ENCODE peak calls at places on chromosomes 7 and 10, in six cellular contexts. V is BE2C, G is neural progenitor cell, X is upper lobe of right lung, M is IMR-90, A is heart left ventricle. N is an unnamed sample. For H3K27me3, the result is how much of the 10 kb centered on the place peaks cover.

GRCh38 chr10:482036-482435 is 207.4 kb downstream of the DIP2C start:
- DNase-seq in V (no peak), A (no peak), M (no peak), G (no peak), X (peak), N (no peak)

GRCh38 chr7:47326220-47326619 is 255.7 kb downstream of the TNS3 start:
- DNase-seq in G (peak), M (peak), V (no peak), A (no peak), X (no peak), N (peak)

GRCh38 chr7:157684157-157684595 is 347.4 kb downstream of the DNAJB6 start:
- DNase-seq in V (no peak), G (peak), A (no peak), M (no peak), X (peak), N (no peak)

GRCh38 chr7:154598405-154598804 is 404.5 kb downstream of the PAXIP1 start:
- DNase-seq in X (no peak), M (no peak), V (no peak), G (no peak), A (no peak), N (no peak)

GRCh38 chr10:74093530-74094164 is 57.0 kb downstream of the AP3M1 start:
- DNase-seq in G (no peak), M (no peak), A (no peak), V (no peak), X (no peak), N (no peak)

GRCh38 chr7:132655071-132655761 is 78.9 kb upstream of the PLXNA4 start:
- DNase-seq in M (no peak), A (peak), X (no peak), G (peak), V (no peak), N (no peak)

GRCh38 chr7:70027864-70028263 is 429.6 kb downstream of the AUTS2 start:
- DNase-seq in M (no peak), A (no peak), X (no peak), G (no peak), V (no peak), N (no peak)

GRCh38 chr10:110553905-110554304 is 13.6 kb upstream of the SMC3 start:
- DNase-seq in A (no peak), X (no peak), M (no peak), G (peak), V (no peak), N (no peak)

GRCh38 chr10:15169555-15170407 is 1.3 kb upstream of the NMT2 start:
- DNase-seq in G (peak), X (no peak), M (no peak), A (no peak), V (no peak), N (no peak)

GRCh38 chr7:54112568-54112967 is 429.6 kb upstream of the VSTM2A start:
- DNase-seq in G (no peak), A (no peak), X (no peak), M (no peak), V (no peak), N (no peak)

GRCh38 chr7:66330961-66331360 is 125.8 kb downstream of the TPST1 start:
- DNase-seq in X (no peak), M (peak), V (peak), A (peak), G (no peak), N (no peak)

GRCh38 chr10:91389636-91390512 is 20.3 kb upstream of the HECTD2 start:
- DNase-seq in A (no peak), X (no peak), G (peak), V (no peak), M (peak), N (peak)

GRCh38 chr7:108653526-108653925 is 83.9 kb downstream of the DNAJB9 start:
- DNase-seq in M (no peak), A (no peak), G (no peak), X (no peak), V (no peak), N (peak)

GRCh38 chr10:70337201-70337651 is 45.2 kb downstream of the LRRC20 start:
- DNase-seq in X (no peak), M (peak), G (peak), V (no peak), A (no peak), N (no peak)

DNA sequence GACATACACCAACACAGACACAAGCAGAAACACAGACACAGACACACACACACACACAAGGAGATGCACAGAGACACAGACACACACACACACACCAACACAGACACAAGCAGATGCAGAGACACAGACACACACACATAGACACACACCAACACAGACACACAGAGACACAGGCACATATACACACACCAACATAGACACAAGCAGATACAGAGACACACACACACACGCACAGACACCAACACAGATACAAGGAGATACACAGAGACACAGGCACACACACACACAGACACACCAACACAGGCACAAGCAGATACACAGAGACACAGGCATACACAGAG is 347.2 kb upstream of the KLF6 start:
- DNase-seq in M (no peak), G (no peak), A (no peak), X (no peak), V (no peak), N (no peak)
- H3K4me3 ChIP-seq in M (no peak), G (no peak), A (no peak), X (no peak), V (no peak), N (no peak)

DNA sequence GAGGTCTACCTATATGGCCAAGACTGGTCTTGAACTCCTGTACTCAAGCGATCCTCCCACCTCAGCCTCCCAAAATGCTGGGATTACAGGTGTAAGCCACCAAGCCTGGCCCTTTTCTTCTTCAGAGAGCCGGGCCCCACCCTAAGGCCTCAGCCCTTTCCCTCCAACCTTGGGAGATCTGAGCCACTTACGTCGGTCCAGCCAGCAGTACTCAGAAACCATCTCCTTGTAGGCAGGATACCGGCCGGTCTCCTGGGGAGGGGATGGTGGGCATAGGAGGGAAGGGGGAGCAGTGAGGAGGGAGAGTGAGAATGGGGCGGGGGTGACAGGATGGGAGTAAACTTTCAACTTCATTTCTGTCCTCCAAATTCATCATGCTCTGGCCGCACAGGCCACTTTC is 10.5 kb downstream of the PDZD7 start:
- DNase-seq in V (no peak), G (no peak), X (no peak), M (no peak), A (no peak), N (no peak)
- H3K27me3 ChIP-seq in V (under half), G (half or more), X (under half), M (under half), A (under half), N (under half)

GRCh38 chr10:33273295-33274002 is 61.0 kb downstream of the NRP1 start:
- DNase-seq in G (peak), M (peak), A (peak), V (peak), X (peak), N (peak)
- H3K4me3 ChIP-seq in G (no peak), M (peak), A (no peak), V (peak), X (peak), N (peak)

GRCh38 chr10:113620486-113620885 is 43.4 kb downstream of the NRAP start:
- DNase-seq in A (no peak), X (no peak), G (peak), M (no peak), V (no peak), N (no peak)

GRCh38 chr10:113616244-113617074 is 47.4 kb downstream of the NRAP start:
- DNase-seq in X (no peak), G (peak), M (no peak), A (no peak), V (peak), N (peak)

GRCh38 chr10:113619401-113619800 is 44.4 kb downstream of the NRAP start:
- DNase-seq in V (no peak), M (no peak), X (no peak), G (no peak), A (no peak), N (no peak)

GRCh38 chr10:113617086-113617485 is 46.8 kb downstream of the NRAP start:
- DNase-seq in V (no peak), A (no peak), X (no peak), G (peak), M (no peak), N (no peak)

GRCh38 chr10:113618338-113618737 is 45.5 kb downstream of the NRAP start:
- DNase-seq in M (no peak), X (no peak), V (no peak), G (no peak), A (no peak), N (no peak)
- H3K27me3 ChIP-seq in M (under half), X (under half), V (under half), G (under half), A (under half), N (under half)

GRCh38 chr7:35257251-35258124 is 3.6 kb upstream of the TBX20 start:
- DNase-seq in A (peak), X (no peak), G (peak), V (no peak), M (no peak), N (no peak)
- H3K4me3 ChIP-seq in A (peak), X (no peak), G (peak), V (no peak), M (no peak), N (no peak)

GRCh38 chr10:101070098-101070497 is 8.3 kb downstream of the KAZALD1 start:
- DNase-seq in M (no peak), V (no peak), G (no peak), A (no peak), X (no peak), N (peak)
- H3K27me3 ChIP-seq in M (under half), V (under half), G (half or more), A (under half), X (under half), N (under half)